ENCODE peak calls at places on chromosomes 1 and 21, in nine cellular contexts. G, R, T, F, B, Y, P, J and X are unnamed samples.

GRCh38 chr1:195345149-195345548 is 1263.1 kb downstream of the KCNT2 start:
- DNase-seq in T (no peak), R (no peak), J (no peak), Y (no peak), B (peak; percentile 43), F (no peak), P (no peak), G (no peak), X (no peak)

GRCh38 chr1:156476501-156477298 is 23.9 kb downstream of the MEF2D start:
- DNase-seq in B (no peak), G (peak; percentile 57), T (peak; percentile 58), J (no peak), R (no peak), P (no peak), Y (no peak), F (no peak), X (peak; percentile 92)

GRCh38 chr1:1371354-1371740 is 3.7 kb downstream of the AURKAIP1 start:
- DNase-seq in Y (no peak), T (peak; percentile 82), B (no peak), R (no peak), P (peak; percentile 44), G (no peak), F (peak; percentile 68), J (no peak), X (no peak)

GRCh38 chr1:110524311-110525249 is 5.6 kb upstream of the KCNA10 start:
- DNase-seq in P (no peak), G (peak; percentile 57), R (peak; percentile 52), T (peak; percentile 24), F (no peak), J (peak; percentile 11), Y (no peak), B (peak; percentile 74), X (peak; percentile 36)

GRCh38 chr1:172408958-172409357 is 11.5 kb upstream of the C1orf105 start:
- DNase-seq in G (no peak), P (no peak), J (no peak), T (peak; percentile 36), R (no peak), B (no peak), Y (peak; percentile 43), F (no peak), X (peak; percentile 35)

GRCh38 chr1:14263207-14263606 is 335.3 kb upstream of the KAZN start:
- DNase-seq in Y (no peak), P (no peak), J (no peak), R (peak; percentile 39), T (no peak), F (no peak), G (no peak), B (no peak), X (no peak)

GRCh38 chr1:182809414-182809957 is 19.9 kb downstream of the NPL start:
- DNase-seq in Y (no peak), P (no peak), G (no peak), T (peak; percentile 36), F (no peak), J (no peak), B (no peak), R (no peak), X (no peak)

GRCh38 chr1:39845569-39846566 is 37.4 kb downstream of the TRIT1 start:
- DNase-seq in G (peak; percentile 64), B (no peak), F (peak; percentile 91), Y (no peak), T (peak; percentile 85), P (peak; percentile 46), J (peak; percentile 80), R (peak; percentile 94), X (peak; percentile 98)

GRCh38 chr21:37532868-37533780 is 166.6 kb downstream of the DYRK1A start:
- DNase-seq in P (no peak), B (no peak), R (peak; percentile 57), G (no peak), J (no peak), F (no peak), Y (no peak), T (peak; percentile 70), X (peak; percentile 89)

GRCh38 chr1:111110197-111110899 is 29.5 kb downstream of the DRAM2 start:
- DNase-seq in R (no peak), P (no peak), J (no peak), T (peak; percentile 38), F (no peak), Y (no peak), G (no peak), B (no peak), X (peak; percentile 2)

GRCh38 chr1:153526132-153526543 is 9.7 kb downstream of the S100A6 start:
- DNase-seq in T (no peak), G (no peak), R (peak; percentile 26), Y (no peak), B (no peak), F (no peak), J (no peak), P (no peak), X (no peak)

GRCh38 chr1:167156466-167156865 is 62.6 kb downstream of the STYXL2 start:
- DNase-seq in P (no peak), Y (no peak), G (no peak), R (no peak), F (no peak), B (no peak), T (no peak), J (no peak), X (no peak)

GRCh38 chr1:94602802-94603625 is 61.5 kb upstream of the F3 start:
- DNase-seq in G (no peak), P (no peak), T (peak; percentile 72), F (no peak), J (no peak), B (no peak), R (no peak), Y (no peak), X (no peak)

GRCh38 chr1:168498159-168498609 is 45.6 kb downstream of the XCL2 start:
- DNase-seq in R (no peak), G (no peak), P (no peak), T (peak; percentile 74), J (no peak), B (no peak), F (no peak), Y (no peak), X (no peak)

GRCh38 chr1:215377736-215378135 is 189.4 kb upstream of the KCTD3 start:
- DNase-seq in T (no peak), F (no peak), Y (no peak), J (no peak), R (no peak), P (no peak), B (no peak), G (no peak), X (no peak)

GRCh38 chr1:112956503-112957132 is 622 bp upstream of the SLC16A1 start:
- DNase-seq in P (peak; percentile 32), R (no peak), G (no peak), Y (no peak), B (no peak), T (peak; percentile 58), F (peak; percentile 68), J (no peak), X (no peak)

GRCh38 chr1:53086504-53087070 is 24.6 kb downstream of the PODN start:
- DNase-seq in F (no peak), P (no peak), T (no peak), B (no peak), R (no peak), G (no peak), J (no peak), Y (no peak), X (no peak)

GRCh38 chr21:25806053-25806452 is 71.3 kb downstream of the GABPA start:
- DNase-seq in B (no peak), R (no peak), P (no peak), Y (no peak), J (no peak), F (no peak), T (peak; percentile 2), G (no peak), X (no peak)

GRCh38 chr1:3016641-3017439 is 4.4 kb upstream of the ACTRT2 start:
- DNase-seq in J (no peak), T (no peak), G (no peak), F (peak; percentile 34), R (no peak), Y (no peak), B (no peak), P (no peak), X (no peak)

GRCh38 chr1:227437495-227438008 is 119.3 kb upstream of the CDC42BPA start:
- DNase-seq in Y (no peak), T (peak; percentile 70), F (no peak), J (peak; percentile 36), R (peak; percentile 8), P (no peak), G (peak; percentile 70), B (no peak), X (peak; percentile 70)

GRCh38 chr1:208748766-208749165 is 504.6 kb upstream of the PLXNA2 start:
- DNase-seq in R (no peak), P (no peak), T (peak; percentile 53), J (no peak), F (no peak), G (no peak), Y (no peak), B (no peak), X (no peak)

GRCh38 chr1:15452866-15453571 is 3.5 kb upstream of the CELA2A start:
- DNase-seq in P (no peak), G (no peak), T (no peak), J (no peak), B (no peak), F (no peak), R (no peak), Y (no peak), X (no peak)

GRCh38 chr1:156813750-156814570 is 2.7 kb downstream of the SH2D2A start:
- DNase-seq in J (no peak), B (peak; percentile 65), R (peak; percentile 88), T (peak; percentile 29), Y (no peak), F (peak; percentile 79), P (peak; percentile 57), G (peak; percentile 83), X (peak; percentile 61)

GRCh38 chr1:197763307-197763706 is 12.0 kb downstream of the DENND1B start:
- DNase-seq in B (no peak), P (no peak), R (no peak), J (no peak), T (no peak), G (no peak), F (no peak), Y (no peak), X (no peak)

GRCh38 chr1:95287825-95288224 is 53.8 kb downstream of the RWDD3 start:
- DNase-seq in P (no peak), R (no peak), G (no peak), T (no peak), B (no peak), F (no peak), J (no peak), Y (no peak), X (peak; percentile 30)

GRCh38 chr1:198850196-198850595 is 211.4 kb downstream of the PTPRC start:
- DNase-seq in R (no peak), F (no peak), J (no peak), G (no peak), T (no peak), B (no peak), Y (no peak), P (no peak), X (no peak)

GRCh38 chr1:9787702-9788101 is 36.1 kb downstream of the CLSTN1 start:
- DNase-seq in J (no peak), G (no peak), B (no peak), T (no peak), P (peak; percentile 13), F (no peak), R (no peak), Y (no peak), X (no peak)

GRCh38 chr1:70202173-70202758 is 3.1 kb downstream of the LRRC40 start:
- DNase-seq in P (no peak), J (no peak), R (no peak), G (no peak), F (no peak), Y (no peak), T (no peak), B (no peak), X (no peak)

GRCh38 chr1:212630159-212630900 is 21.8 kb downstream of the ATF3 start:
- DNase-seq in T (peak; percentile 59), G (peak; percentile 66), P (peak; percentile 45), Y (no peak), B (peak; percentile 64), R (peak; percentile 13), J (no peak), F (peak; percentile 66), X (peak; percentile 77)

GRCh38 chr21:35503646-35504045 is 454.5 kb upstream of the RUNX1 start:
- DNase-seq in J (no peak), T (no peak), F (no peak), B (no peak), Y (no peak), P (peak; percentile 34), G (peak; percentile 13), R (no peak), X (no peak)

GRCh38 chr1:50332941-50333594 is 90.2 kb downstream of the DMRTA2 start:
- DNase-seq in T (peak; percentile 35), J (no peak), B (peak; percentile 84), Y (no peak), G (peak; percentile 87), P (peak; percentile 7), R (peak; percentile 60), F (peak; percentile 71), X (peak; percentile 64)